ENCODE peak calls at places on chromosome 14, in seven cellular contexts. One of them, this sample, is unnamed.
A peak's percentile ranks its signal among the peaks of the same experiment; 100 is the strongest.

GRCh38 chr14:63343878-63344277 is 25.1 kb upstream of the GPHB5 start:
- DNase-seq in K562: no peak
- DNase-seq in breast epithelium: no peak
- DNase-seq in H1: no peak
- DNase-seq in HCT116: no peak
- DNase-seq in stomach: no peak
- DNase-seq in HepG2: no peak
- DNase-seq in this sample: no peak

GRCh38 chr14:30521899-30522736 is 36.8 kb upstream of the G2E3 start:
- DNase-seq in HCT116: peak; percentile 54
- DNase-seq in H1: no peak
- DNase-seq in K562: peak; percentile 20
- DNase-seq in breast epithelium: no peak
- DNase-seq in HepG2: peak; percentile 57
- DNase-seq in stomach: no peak
- DNase-seq in this sample: no peak

GRCh38 chr14:91869556-91869955 is 2.2 kb upstream of the TC2N start:
- DNase-seq in K562: no peak
- DNase-seq in stomach: no peak
- DNase-seq in HepG2: peak; percentile 12
- DNase-seq in H1: no peak
- DNase-seq in breast epithelium: no peak
- DNase-seq in HCT116: no peak
- DNase-seq in this sample: no peak

GRCh38 chr14:30966415-30967363 is 58.8 kb upstream of the AP4S1 start:
- DNase-seq in K562: peak; percentile 7
- DNase-seq in stomach: no peak
- DNase-seq in HCT116: peak; percentile 86
- DNase-seq in H1: no peak
- DNase-seq in HepG2: no peak
- DNase-seq in breast epithelium: no peak
- DNase-seq in this sample: no peak

GRCh38 chr14:57960946-57961792 is 95.3 kb upstream of the SLC35F4 start:
- DNase-seq in H1: no peak
- DNase-seq in stomach: no peak
- DNase-seq in HepG2: no peak
- DNase-seq in breast epithelium: no peak
- DNase-seq in K562: no peak
- DNase-seq in HCT116: no peak
- DNase-seq in this sample: no peak

GRCh38 chr14:101736585-101736984 is 24.9 kb upstream of the PPP2R5C start:
- DNase-seq in HepG2: no peak
- DNase-seq in K562: no peak
- DNase-seq in breast epithelium: no peak
- DNase-seq in H1: no peak
- DNase-seq in HCT116: no peak
- DNase-seq in stomach: no peak
- DNase-seq in this sample: no peak

GRCh38 chr14:66099931-66100330 is 386.2 kb upstream of the CCDC196 start:
- DNase-seq in H1: no peak
- DNase-seq in K562: no peak
- DNase-seq in HCT116: no peak
- DNase-seq in breast epithelium: no peak
- DNase-seq in stomach: no peak
- DNase-seq in HepG2: no peak
- DNase-seq in this sample: no peak

GRCh38 chr14:101707285-101707842 is 54.1 kb upstream of the PPP2R5C start:
- DNase-seq in K562: peak; percentile 42
- DNase-seq in breast epithelium: peak; percentile 40
- DNase-seq in HCT116: peak; percentile 70
- DNase-seq in H1: no peak
- DNase-seq in stomach: no peak
- DNase-seq in HepG2: peak; percentile 81
- DNase-seq in this sample: no peak

GRCh38 chr14:23112359-23113178 is 6.5 kb downstream of the CEBPE start:
- DNase-seq in H1: no peak
- DNase-seq in K562: peak; percentile 90
- DNase-seq in HepG2: no peak
- DNase-seq in HCT116: no peak
- DNase-seq in breast epithelium: no peak
- DNase-seq in stomach: no peak
- DNase-seq in this sample: no peak

GRCh38 chr14:72812292-72812851 is 81.5 kb downstream of the DPF3 start:
- DNase-seq in K562: no peak
- DNase-seq in H1: no peak
- DNase-seq in stomach: peak; percentile 27
- DNase-seq in HCT116: no peak
- DNase-seq in breast epithelium: peak; percentile 53
- DNase-seq in HepG2: no peak
- DNase-seq in this sample: no peak
- TF ChIP-seq POLR2A in K562: no peak
- TF ChIP-seq POLR2A in H1: no peak
- TF ChIP-seq POLR2A in stomach: no peak
- TF ChIP-seq POLR2A in HCT116: no peak
- TF ChIP-seq POLR2A in breast epithelium: no peak
- TF ChIP-seq POLR2A in HepG2: no peak
- TF ChIP-seq POLR2A in this sample: no peak

GRCh38 chr14:69191340-69192111 is at the start of gene EXD2:
- DNase-seq in stomach: peak; percentile 93
- DNase-seq in H1: peak; percentile 87
- DNase-seq in K562: peak; percentile 89
- DNase-seq in breast epithelium: peak; percentile 84
- DNase-seq in HCT116: peak; percentile 91
- DNase-seq in HepG2: peak; percentile 87
- DNase-seq in this sample: peak; percentile 78
- TF ChIP-seq POLR2AphosphoS5 in stomach: peak; percentile 74
- TF ChIP-seq POLR2AphosphoS5 in H1: peak; percentile 83
- TF ChIP-seq POLR2AphosphoS5 in K562: no peak
- TF ChIP-seq POLR2AphosphoS5 in breast epithelium: peak; percentile 77
- TF ChIP-seq POLR2AphosphoS5 in HCT116: peak; percentile 85
- TF ChIP-seq POLR2AphosphoS5 in HepG2: peak; percentile 61
- TF ChIP-seq POLR2AphosphoS5 in this sample: no peak

GRCh38 chr14:64703393-64704144 is 655 bp upstream of the PLEKHG3 start:
- DNase-seq in breast epithelium: no peak
- DNase-seq in HepG2: no peak
- DNase-seq in stomach: no peak
- DNase-seq in H1: no peak
- DNase-seq in K562: no peak
- DNase-seq in HCT116: no peak
- DNase-seq in this sample: no peak
- TF ChIP-seq POLR2A in breast epithelium: no peak
- TF ChIP-seq POLR2A in HepG2: no peak
- TF ChIP-seq POLR2A in stomach: no peak
- TF ChIP-seq POLR2A in H1: no peak
- TF ChIP-seq POLR2A in K562: no peak
- TF ChIP-seq POLR2A in HCT116: peak; percentile 35
- TF ChIP-seq POLR2A in this sample: no peak

DNA sequence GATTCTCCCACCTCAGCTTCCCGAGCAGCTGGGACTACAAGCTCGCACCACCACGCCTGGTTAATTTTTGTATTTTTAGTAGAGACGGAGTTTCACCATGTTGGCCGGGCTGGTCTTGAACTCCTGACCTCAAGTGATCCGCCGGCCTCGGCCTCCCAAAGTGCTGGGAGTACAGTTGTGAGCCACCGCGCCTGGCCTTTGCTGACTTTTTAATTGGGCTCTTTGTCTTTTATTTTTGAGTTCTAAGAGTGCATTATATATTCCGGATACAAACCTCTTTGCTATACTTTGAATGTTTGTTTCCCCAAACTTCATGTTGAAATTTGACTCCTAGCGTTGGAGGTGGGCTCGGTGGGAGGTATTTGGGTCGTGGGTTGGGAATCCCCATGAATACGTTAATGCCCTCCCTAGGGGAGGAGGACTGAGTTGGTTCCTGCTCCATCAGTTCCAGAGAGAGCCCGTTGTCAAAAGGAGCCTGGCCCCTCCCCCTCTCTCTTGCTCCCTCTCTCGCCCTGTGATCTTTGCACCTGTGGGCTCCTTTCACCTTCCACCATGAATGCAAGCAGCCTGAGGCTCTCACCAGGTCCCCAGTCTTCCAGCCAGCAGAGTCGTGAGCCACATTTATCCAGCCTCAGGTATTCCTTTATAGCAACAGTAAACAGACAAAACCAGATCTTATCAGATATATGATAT is 103.2 kb upstream of the EVL start:
- DNase-seq in stomach: no peak
- DNase-seq in H1: peak; percentile 65
- DNase-seq in HCT116: no peak
- DNase-seq in breast epithelium: no peak
- DNase-seq in K562: no peak
- DNase-seq in HepG2: no peak
- DNase-seq in this sample: no peak
- TF ChIP-seq POLR2AphosphoS5 in stomach: no peak
- TF ChIP-seq POLR2AphosphoS5 in H1: no peak
- TF ChIP-seq POLR2AphosphoS5 in HCT116: no peak
- TF ChIP-seq POLR2AphosphoS5 in breast epithelium: no peak
- TF ChIP-seq POLR2AphosphoS5 in K562: no peak
- TF ChIP-seq POLR2AphosphoS5 in HepG2: no peak
- TF ChIP-seq POLR2AphosphoS5 in this sample: no peak

GRCh38 chr14:103398427-103399195 is 13.4 kb downstream of the MARK3 start:
- DNase-seq in K562: no peak
- DNase-seq in HepG2: no peak
- DNase-seq in stomach: no peak
- DNase-seq in HCT116: no peak
- DNase-seq in breast epithelium: no peak
- DNase-seq in H1: no peak
- DNase-seq in this sample: no peak
- TF ChIP-seq POLR2A in K562: no peak
- TF ChIP-seq POLR2A in HepG2: no peak
- TF ChIP-seq POLR2A in stomach: no peak
- TF ChIP-seq POLR2A in HCT116: no peak
- TF ChIP-seq POLR2A in breast epithelium: no peak
- TF ChIP-seq POLR2A in H1: no peak
- TF ChIP-seq POLR2A in this sample: no peak

DNA sequence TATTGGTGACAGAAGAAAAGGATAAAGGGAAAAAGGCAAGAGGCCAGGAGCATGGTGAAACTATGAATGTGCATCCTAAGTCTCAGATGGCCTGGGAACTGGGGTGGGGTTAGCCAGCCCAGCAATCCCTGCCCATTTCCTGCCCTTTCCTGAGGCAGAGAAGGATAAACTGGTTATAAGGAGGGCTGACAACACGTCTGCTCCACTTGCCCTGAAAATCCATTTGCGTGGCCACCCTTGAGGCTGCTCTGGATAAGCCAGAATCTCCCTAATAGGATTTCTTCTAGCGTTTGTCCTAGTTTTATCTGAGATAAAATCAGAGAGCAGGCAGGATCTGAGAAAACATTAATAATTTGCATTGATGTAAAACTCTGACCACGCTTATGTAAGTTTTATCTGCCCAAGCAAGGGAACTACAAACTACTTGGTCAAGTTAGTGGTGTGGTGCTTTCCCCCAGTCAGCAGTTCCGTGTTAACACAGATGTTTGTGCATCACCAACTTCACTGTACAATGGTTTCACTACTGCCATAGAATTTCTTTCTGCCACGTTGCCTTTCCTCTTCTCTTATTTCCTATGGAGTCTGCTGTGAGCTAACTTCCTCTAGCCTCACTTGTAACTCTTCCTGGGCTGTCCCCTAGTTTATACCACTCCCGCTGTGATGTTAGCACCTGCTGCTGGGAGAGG is 392.7 kb downstream of the RPS29 start:
- DNase-seq in K562: no peak
- DNase-seq in HCT116: no peak
- DNase-seq in breast epithelium: no peak
- DNase-seq in H1: no peak
- DNase-seq in stomach: no peak
- DNase-seq in HepG2: no peak
- DNase-seq in this sample: no peak
- TF ChIP-seq POLR2AphosphoS5 in K562: no peak
- TF ChIP-seq POLR2AphosphoS5 in HCT116: no peak
- TF ChIP-seq POLR2AphosphoS5 in breast epithelium: no peak
- TF ChIP-seq POLR2AphosphoS5 in H1: no peak
- TF ChIP-seq POLR2AphosphoS5 in stomach: no peak
- TF ChIP-seq POLR2AphosphoS5 in HepG2: no peak
- TF ChIP-seq POLR2AphosphoS5 in this sample: no peak

GRCh38 chr14:61438860-61439765 is 117.7 kb downstream of the PRKCH start:
- DNase-seq in stomach: peak; percentile 61
- DNase-seq in H1: no peak
- DNase-seq in HepG2: peak; percentile 85
- DNase-seq in breast epithelium: peak; percentile 75
- DNase-seq in HCT116: no peak
- DNase-seq in K562: no peak
- DNase-seq in this sample: no peak
- TF ChIP-seq POLR2A in stomach: no peak
- TF ChIP-seq POLR2A in H1: no peak
- TF ChIP-seq POLR2A in HepG2: no peak
- TF ChIP-seq POLR2A in breast epithelium: no peak
- TF ChIP-seq POLR2A in HCT116: no peak
- TF ChIP-seq POLR2A in K562: no peak
- TF ChIP-seq POLR2A in this sample: no peak

DNA sequence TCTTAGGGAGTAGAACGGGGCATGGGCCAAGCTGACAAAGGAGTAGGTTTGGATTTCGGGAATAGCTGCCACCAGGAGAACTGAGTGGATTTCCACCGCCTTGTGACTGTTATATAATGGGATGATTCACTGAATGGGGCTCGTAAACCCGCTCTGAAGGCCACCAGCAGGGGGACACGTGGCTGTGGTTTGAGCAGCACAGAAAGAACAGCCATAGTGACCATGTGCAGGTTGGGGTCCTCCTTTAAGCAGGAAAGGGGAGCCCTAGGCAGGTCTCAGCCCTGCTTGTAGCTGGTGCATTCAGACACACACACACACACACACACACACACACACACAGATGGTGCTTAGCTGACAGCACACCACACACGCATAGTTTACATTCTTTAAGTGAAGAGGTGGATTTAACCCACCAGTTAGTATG is 8.6 kb upstream of the ASB2 start:
- DNase-seq in breast epithelium: no peak
- DNase-seq in stomach: no peak
- DNase-seq in HepG2: peak; percentile 77
- DNase-seq in H1: no peak
- DNase-seq in HCT116: peak; percentile 60
- DNase-seq in K562: peak; percentile 32
- DNase-seq in this sample: no peak
- TF ChIP-seq POLR2AphosphoS5 in breast epithelium: no peak
- TF ChIP-seq POLR2AphosphoS5 in stomach: no peak
- TF ChIP-seq POLR2AphosphoS5 in HepG2: no peak
- TF ChIP-seq POLR2AphosphoS5 in H1: no peak
- TF ChIP-seq POLR2AphosphoS5 in HCT116: no peak
- TF ChIP-seq POLR2AphosphoS5 in K562: no peak
- TF ChIP-seq POLR2AphosphoS5 in this sample: no peak

GRCh38 chr14:77618381-77618780 is 1.9 kb upstream of the SPTLC2 start:
- DNase-seq in HepG2: no peak
- DNase-seq in HCT116: no peak
- DNase-seq in stomach: no peak
- DNase-seq in H1: no peak
- DNase-seq in breast epithelium: no peak
- DNase-seq in K562: no peak
- DNase-seq in this sample: no peak

GRCh38 chr14:77613207-77613606 is 3.2 kb downstream of the SPTLC2 start:
- DNase-seq in HCT116: no peak
- DNase-seq in K562: no peak
- DNase-seq in stomach: no peak
- DNase-seq in breast epithelium: no peak
- DNase-seq in HepG2: no peak
- DNase-seq in H1: no peak
- DNase-seq in this sample: no peak

GRCh38 chr14:77616133-77616453 is 344 bp downstream of the SPTLC2 start:
- DNase-seq in HCT116: no peak
- DNase-seq in HepG2: no peak
- DNase-seq in K562: peak; percentile 20
- DNase-seq in H1: no peak
- DNase-seq in breast epithelium: no peak
- DNase-seq in stomach: no peak
- DNase-seq in this sample: peak; percentile 25

GRCh38 chr14:77615231-77616132 is 955 bp downstream of the SPTLC2 start:
- DNase-seq in H1: no peak
- DNase-seq in HCT116: no peak
- DNase-seq in breast epithelium: no peak
- DNase-seq in stomach: no peak
- DNase-seq in K562: no peak
- DNase-seq in HepG2: no peak
- DNase-seq in this sample: no peak

GRCh38 chr14:77616454-77617229 is at the start of gene SPTLC2:
- DNase-seq in K562: peak; percentile 98
- DNase-seq in stomach: peak; percentile 99
- DNase-seq in H1: peak; percentile 100
- DNase-seq in HepG2: peak; percentile 99
- DNase-seq in breast epithelium: peak; percentile 99
- DNase-seq in HCT116: peak; percentile 99
- DNase-seq in this sample: peak; percentile 97
- TF ChIP-seq POLR2A in K562: peak; percentile 70
- TF ChIP-seq POLR2A in stomach: no peak
- TF ChIP-seq POLR2A in H1: peak; percentile 47
- TF ChIP-seq POLR2A in HepG2: peak; percentile 89
- TF ChIP-seq POLR2A in breast epithelium: peak; percentile 27
- TF ChIP-seq POLR2A in HCT116: peak; percentile 72
- TF ChIP-seq POLR2A in this sample: peak; percentile 68

This sample was measured in GM12892.